ENCODE peak calls at places on chromosomes 5 and 9, in seven cellular contexts. One of them, this sample, is unnamed.

GRCh38 chr5:144944936-144945335 is 774.3 kb downstream of the KCTD16 start:
- DNase-seq in foreskin fibroblast: no peak
- DNase-seq in iPS DF 19.7: no peak
- DNase-seq in NAMALWA: no peak
- DNase-seq in thyroid gland: no peak
- DNase-seq in NCI-H1092: peak; percentile 2
- DNase-seq in stimulated activated effector memory CD8-positive, alpha-beta T cell treated with anti-CD3 and anti-CD28 coated beads, Interleukin-12 subunit alpha, Interleukin-12 subunit beta, amount 100 ng/mL, for 72 hours: no peak
- DNase-seq in this sample: no peak

GRCh38 chr5:135426102-135427082 is 20.8 kb downstream of the DCANP1 start:
- DNase-seq in NCI-H1092: no peak
- DNase-seq in iPS DF 19.7: no peak
- DNase-seq in stimulated activated effector memory CD8-positive, alpha-beta T cell treated with anti-CD3 and anti-CD28 coated beads, Interleukin-12 subunit alpha, Interleukin-12 subunit beta, amount 100 ng/mL, for 72 hours: no peak
- DNase-seq in thyroid gland: no peak
- DNase-seq in NAMALWA: peak; percentile 80
- DNase-seq in foreskin fibroblast: no peak
- DNase-seq in this sample: peak; percentile 82

GRCh38 chr5:118965913-118966312 is 22.4 kb downstream of the DTWD2 start:
- DNase-seq in iPS DF 19.7: no peak
- DNase-seq in NAMALWA: no peak
- DNase-seq in thyroid gland: no peak
- DNase-seq in foreskin fibroblast: no peak
- DNase-seq in NCI-H1092: no peak
- DNase-seq in stimulated activated effector memory CD8-positive, alpha-beta T cell treated with anti-CD3 and anti-CD28 coated beads, Interleukin-12 subunit alpha, Interleukin-12 subunit beta, amount 100 ng/mL, for 72 hours: no peak
- DNase-seq in this sample: no peak

GRCh38 chr5:80864706-80865435 is 95.3 kb upstream of the RASGRF2 start:
- DNase-seq in thyroid gland: no peak
- DNase-seq in NCI-H1092: no peak
- DNase-seq in NAMALWA: no peak
- DNase-seq in foreskin fibroblast: no peak
- DNase-seq in iPS DF 19.7: no peak
- DNase-seq in stimulated activated effector memory CD8-positive, alpha-beta T cell treated with anti-CD3 and anti-CD28 coated beads, Interleukin-12 subunit alpha, Interleukin-12 subunit beta, amount 100 ng/mL, for 72 hours: no peak
- DNase-seq in this sample: no peak

GRCh38 chr5:108989761-108990392 is 242.2 kb downstream of the FER start:
- DNase-seq in NCI-H1092: no peak
- DNase-seq in iPS DF 19.7: no peak
- DNase-seq in foreskin fibroblast: no peak
- DNase-seq in stimulated activated effector memory CD8-positive, alpha-beta T cell treated with anti-CD3 and anti-CD28 coated beads, Interleukin-12 subunit alpha, Interleukin-12 subunit beta, amount 100 ng/mL, for 72 hours: no peak
- DNase-seq in NAMALWA: no peak
- DNase-seq in thyroid gland: no peak
- DNase-seq in this sample: no peak

GRCh38 chr5:132396589-132397001 is 27.1 kb downstream of the SLC22A5 start:
- DNase-seq in NCI-H1092: no peak
- DNase-seq in foreskin fibroblast: no peak
- DNase-seq in stimulated activated effector memory CD8-positive, alpha-beta T cell treated with anti-CD3 and anti-CD28 coated beads, Interleukin-12 subunit alpha, Interleukin-12 subunit beta, amount 100 ng/mL, for 72 hours: no peak
- DNase-seq in NAMALWA: no peak
- DNase-seq in iPS DF 19.7: no peak
- DNase-seq in thyroid gland: no peak
- DNase-seq in this sample: no peak

GRCh38 chr5:106254784-106255183 is 1416.0 kb downstream of the EFNA5 start:
- DNase-seq in stimulated activated effector memory CD8-positive, alpha-beta T cell treated with anti-CD3 and anti-CD28 coated beads, Interleukin-12 subunit alpha, Interleukin-12 subunit beta, amount 100 ng/mL, for 72 hours: no peak
- DNase-seq in thyroid gland: no peak
- DNase-seq in NAMALWA: no peak
- DNase-seq in iPS DF 19.7: peak; percentile 79
- DNase-seq in NCI-H1092: no peak
- DNase-seq in foreskin fibroblast: no peak
- DNase-seq in this sample: no peak

GRCh38 chr9:136107155-136107952 is 11.3 kb downstream of the TMEM250 start:
- DNase-seq in foreskin fibroblast: no peak
- DNase-seq in NAMALWA: no peak
- DNase-seq in NCI-H1092: no peak
- DNase-seq in stimulated activated effector memory CD8-positive, alpha-beta T cell treated with anti-CD3 and anti-CD28 coated beads, Interleukin-12 subunit alpha, Interleukin-12 subunit beta, amount 100 ng/mL, for 72 hours: no peak
- DNase-seq in thyroid gland: no peak
- DNase-seq in iPS DF 19.7: no peak
- DNase-seq in this sample: no peak

GRCh38 chr5:160434022-160434531 is 12.4 kb downstream of the PTTG1 start:
- DNase-seq in NAMALWA: peak; percentile 78
- DNase-seq in thyroid gland: peak; percentile 98
- DNase-seq in foreskin fibroblast: no peak
- DNase-seq in NCI-H1092: peak; percentile 4
- DNase-seq in stimulated activated effector memory CD8-positive, alpha-beta T cell treated with anti-CD3 and anti-CD28 coated beads, Interleukin-12 subunit alpha, Interleukin-12 subunit beta, amount 100 ng/mL, for 72 hours: no peak
- DNase-seq in iPS DF 19.7: no peak
- DNase-seq in this sample: peak; percentile 85

GRCh38 chr5:157886796-157887380 is 27.9 kb upstream of the CLINT1 start:
- DNase-seq in NAMALWA: no peak
- DNase-seq in stimulated activated effector memory CD8-positive, alpha-beta T cell treated with anti-CD3 and anti-CD28 coated beads, Interleukin-12 subunit alpha, Interleukin-12 subunit beta, amount 100 ng/mL, for 72 hours: no peak
- DNase-seq in foreskin fibroblast: no peak
- DNase-seq in NCI-H1092: no peak
- DNase-seq in thyroid gland: no peak
- DNase-seq in iPS DF 19.7: no peak
- DNase-seq in this sample: no peak

GRCh38 chr5:109805882-109806281 is 116.2 kb downstream of the MAN2A1 start:
- DNase-seq in foreskin fibroblast: no peak
- DNase-seq in NAMALWA: no peak
- DNase-seq in NCI-H1092: no peak
- DNase-seq in iPS DF 19.7: peak; percentile 3
- DNase-seq in thyroid gland: peak; percentile 63
- DNase-seq in stimulated activated effector memory CD8-positive, alpha-beta T cell treated with anti-CD3 and anti-CD28 coated beads, Interleukin-12 subunit alpha, Interleukin-12 subunit beta, amount 100 ng/mL, for 72 hours: no peak
- DNase-seq in this sample: no peak

This sample was measured in Karpas-422.